ENCODE peak calls at places on chromosomes 16 and 17, in four cellular contexts. X is ovary; M is fibroblast of the aortic adventitia; I is CD8-positive, alpha-beta T cell. Y is an unnamed sample.

GRCh38 chr16:67653131-67654068 is 6.7 kb downstream of the ACD start:
- DNase-seq in X (peak; percentile 48), M (no peak), I (no peak), Y (peak; percentile 74)

GRCh38 chr16:48525201-48526057 is 84.6 kb downstream of the N4BP1 start:
- DNase-seq in X (no peak), M (no peak), I (no peak), Y (no peak)

GRCh38 chr17:5715478-5715877 is 131.2 kb upstream of the NLRP1 start:
- DNase-seq in X (no peak), M (no peak), I (no peak), Y (no peak)

GRCh38 chr17:32341141-32341856 is 674 bp downstream of the C17orf75 start:
- DNase-seq in X (no peak), M (no peak), I (peak; percentile 46), Y (no peak)

GRCh38 chr17:4492762-4493561 is 5.7 kb upstream of the SPNS2 start:
- DNase-seq in X (peak; percentile 56), M (peak; percentile 16), I (peak; percentile 27), Y (no peak)

GRCh38 chr17:53627511-53627910 is 195.2 kb upstream of the KIF2B start:
- DNase-seq in X (no peak), M (peak; percentile 59), I (no peak), Y (no peak)

GRCh38 chr16:70582280-70582978 is 58.8 kb downstream of the SF3B3 start:
- DNase-seq in X (no peak), M (no peak), I (no peak), Y (no peak)

GRCh38 chr17:58308173-58308984 is 20.2 kb downstream of the TSPOAP1 start:
- DNase-seq in X (no peak), M (no peak), I (no peak), Y (peak; percentile 62)

GRCh38 chr17:76793775-76794174 is 55.9 kb downstream of the MFSD11 start:
- DNase-seq in X (no peak), M (peak; percentile 26), I (no peak), Y (peak; percentile 59)

GRCh38 chr16:5451641-5452040 is 354.0 kb upstream of the EEF2KMT start:
- DNase-seq in X (no peak), M (no peak), I (no peak), Y (no peak)

GRCh38 chr16:80436510-80436909 is 104.3 kb upstream of the DYNLRB2 start:
- DNase-seq in X (no peak), M (no peak), I (no peak), Y (no peak)

GRCh38 chr16:29943846-29944669 is 17.8 kb upstream of the TMEM219 start:
- DNase-seq in X (peak; percentile 58), M (peak; percentile 98), I (no peak), Y (no peak)

GRCh38 chr17:14741516-14741915 is 440.6 kb downstream of the HS3ST3B1 start:
- DNase-seq in X (no peak), M (peak; percentile 6), I (no peak), Y (no peak)

GRCh38 chr17:35709874-35710273 is 21.6 kb upstream of the RASL10B start:
- DNase-seq in X (no peak), M (peak; percentile 69), I (no peak), Y (no peak)

GRCh38 chr17:75872434-75873351 is 5.7 kb downstream of the TRIM47 start:
- DNase-seq in X (peak; percentile 75), M (peak; percentile 83), I (peak; percentile 71), Y (no peak)

GRCh38 chr17:13409455-13409854 is 192.3 kb downstream of the HS3ST3A1 start:
- DNase-seq in X (no peak), M (no peak), I (no peak), Y (no peak)

GRCh38 chr16:11793840-11794239 is 3.2 kb downstream of the ZC3H7A start:
- DNase-seq in X (no peak), M (peak; percentile 27), I (no peak), Y (peak; percentile 28)

GRCh38 chr16:11609474-11610120 is 22.9 kb upstream of the LITAF start:
- DNase-seq in X (no peak), M (no peak), I (no peak), Y (no peak)

GRCh38 chr17:79607941-79608728 is 2.7 kb downstream of the RBFOX3 start:
- DNase-seq in X (no peak), M (no peak), I (no peak), Y (no peak)

GRCh38 chr17:27339836-27340550 is 46.1 kb downstream of the WSB1 start:
- DNase-seq in X (no peak), M (no peak), I (peak; percentile 20), Y (no peak)

GRCh38 chr17:13384626-13385025 is 217.1 kb downstream of the HS3ST3A1 start:
- DNase-seq in X (no peak), M (no peak), I (no peak), Y (no peak)

GRCh38 chr16:12024429-12024828 is 47.9 kb downstream of the SNX29 start:
- DNase-seq in X (no peak), M (no peak), I (no peak), Y (no peak)

GRCh38 chr16:62194828-62195227 is 158.6 kb upstream of the CDH8 start:
- DNase-seq in X (no peak), M (no peak), I (no peak), Y (no peak)

GRCh38 chr17:17761894-17762781 is 74.6 kb downstream of the SREBF1 start:
- DNase-seq in X (no peak), M (no peak), I (no peak), Y (no peak)

GRCh38 chr17:37736428-37736827 is 8.4 kb downstream of the HNF1B start:
- DNase-seq in X (no peak), M (no peak), I (no peak), Y (no peak)

GRCh38 chr17:2901582-2901981 is 105.3 kb downstream of the RAP1GAP2 start:
- DNase-seq in X (no peak), M (no peak), I (no peak), Y (peak; percentile 23)

GRCh38 chr16:89442990-89443726 is 47.2 kb downstream of the ANKRD11 start:
- DNase-seq in X (no peak), M (peak; percentile 77), I (no peak), Y (peak; percentile 72)

GRCh38 chr16:89823087-89823823 is 5.0 kb upstream of the SPIRE2 start:
- DNase-seq in X (no peak), M (no peak), I (no peak), Y (no peak)

GRCh38 chr16:17459903-17460521 is 10.7 kb downstream of the XYLT1 start:
- DNase-seq in X (peak; percentile 50), M (no peak), I (no peak), Y (no peak)

GRCh38 chr17:65370669-65371126 is 190.8 kb downstream of the AXIN2 start:
- DNase-seq in X (no peak), M (no peak), I (no peak), Y (no peak)

GRCh38 chr16:67296422-67296821 is 17.1 kb downstream of the PLEKHG4 start:
- DNase-seq in X (no peak), M (peak; percentile 90), I (no peak), Y (no peak)

GRCh38 chr17:68539536-68540469 is 27.6 kb downstream of the PRKAR1A start:
- DNase-seq in X (no peak), M (peak; percentile 54), I (no peak), Y (no peak)

GRCh38 chr16:79754081-79754872 is 153.7 kb upstream of the MAF start:
- DNase-seq in X (no peak), M (no peak), I (no peak), Y (no peak)

GRCh38 chr17:75308732-75309629 is 19.7 kb upstream of the SLC25A19 start:
- DNase-seq in X (no peak), M (no peak), I (no peak), Y (no peak)

GRCh38 chr16:46690281-46691178 is 1.1 kb downstream of the ORC6 start:
- DNase-seq in X (no peak), M (peak; percentile 43), I (no peak), Y (no peak)

GRCh38 chr16:778447-778846 is 9.7 kb downstream of the RPUSD1 start:
- DNase-seq in X (no peak), M (no peak), I (no peak), Y (no peak)

GRCh38 chr17:42518755-42519545 is 17.1 kb upstream of the NAGLU start:
- DNase-seq in X (peak; percentile 72), M (peak; percentile 86), I (no peak), Y (peak; percentile 42)
- H3K4me3 ChIP-seq in X (no peak overlapping the region), M (no peak overlapping the region), I (no peak overlapping the region), Y (no peak overlapping the region)

GRCh38 chr17:40312131-40312731 is 3.3 kb downstream of the RARA start:
- DNase-seq in X (peak; percentile 26), M (no peak), I (no peak), Y (no peak)
- H3K4me3 ChIP-seq in X (no peak overlapping the region), M (no peak overlapping the region), I (no peak overlapping the region), Y (no peak overlapping the region)

DNA sequence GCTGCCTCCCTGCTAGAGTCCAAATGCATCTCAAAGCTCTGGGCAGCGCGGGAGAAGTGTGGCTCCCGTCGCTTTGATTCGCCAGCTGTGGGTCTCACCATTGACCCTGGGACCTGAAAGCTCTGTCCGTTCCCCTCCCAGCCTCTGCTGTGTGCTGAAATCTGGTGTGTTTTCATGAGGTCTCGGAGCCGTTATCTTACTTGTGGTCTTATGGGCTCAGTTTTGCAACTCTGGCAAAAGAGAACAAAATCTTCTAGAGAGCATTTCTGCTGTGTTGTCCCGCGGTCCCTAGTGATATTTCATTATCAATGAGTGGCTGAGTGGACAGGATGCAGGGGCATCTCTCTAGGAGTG is 13.3 kb downstream of the CRISPLD2 start:
- DNase-seq in X (no peak), M (no peak), I (no peak), Y (no peak)
- H3K4me3 ChIP-seq in X (peak overlapping the region; percentile 23), M (peak overlapping the region; percentile 15), I (no peak overlapping the region), Y (no peak overlapping the region)

DNA sequence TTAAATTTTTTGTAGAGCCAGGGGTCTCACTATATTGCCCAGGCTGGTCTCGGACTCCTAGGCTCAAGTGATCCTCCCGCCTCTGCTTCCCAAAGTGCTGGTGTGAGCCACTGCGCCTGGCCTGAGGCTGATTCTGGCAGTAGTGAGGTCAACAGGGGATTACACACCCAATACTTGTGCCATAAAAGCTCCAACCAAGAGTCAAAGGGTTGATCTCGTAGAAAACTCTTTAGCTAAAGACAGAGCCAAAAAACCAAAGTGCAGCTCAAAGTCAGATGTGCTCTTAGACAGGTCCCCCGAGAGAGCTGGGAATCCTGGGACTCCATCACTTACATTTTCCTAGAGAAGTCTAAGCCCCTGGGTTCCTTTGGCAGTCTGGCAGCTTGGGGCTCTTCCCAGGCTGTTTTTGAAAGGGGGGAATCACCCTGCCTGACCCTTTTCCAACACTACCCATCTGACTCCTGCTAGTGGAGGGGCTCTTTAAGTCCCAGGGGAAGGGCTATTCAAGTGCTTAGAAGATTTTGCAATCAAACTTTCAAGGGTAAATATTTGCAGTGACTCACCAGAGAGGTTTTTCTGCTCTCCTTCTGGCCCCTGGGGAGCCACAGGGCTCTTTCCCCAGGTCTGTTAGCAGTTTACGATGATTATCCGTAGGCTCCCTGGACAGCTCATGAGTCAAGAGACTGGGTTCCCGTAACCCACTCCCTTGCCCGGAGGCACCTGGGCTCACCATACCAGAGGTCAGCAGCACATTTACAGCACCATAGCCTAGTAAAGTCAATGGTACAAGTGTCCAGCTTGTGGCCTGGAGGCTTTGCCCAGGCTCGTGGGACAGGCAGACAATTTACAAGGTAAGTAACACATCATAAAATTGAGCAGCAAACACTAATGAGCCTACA is 408.7 kb downstream of the SLC39A11 start:
- DNase-seq in X (no peak), M (peak; percentile 95), I (no peak), Y (peak; percentile 70)
- H3K4me3 ChIP-seq in X (no peak overlapping the region), M (no peak overlapping the region), I (no peak overlapping the region), Y (no peak overlapping the region)

GRCh38 chr17:8380049-8380448 is 2.9 kb downstream of the RPL26 start:
- DNase-seq in X (no peak), M (no peak), I (no peak), Y (no peak)
- H3K4me3 ChIP-seq in X (no peak overlapping the region), M (no peak overlapping the region), I (no peak overlapping the region), Y (peak overlapping the region; percentile 89)

GRCh38 chr17:51257150-51258081 is 2.4 kb downstream of the MBTD1 start:
- DNase-seq in X (no peak), M (no peak), I (no peak), Y (no peak)
- H3K4me3 ChIP-seq in X (no peak overlapping the region), M (peak overlapping the region; percentile 23), I (no peak overlapping the region), Y (no peak overlapping the region)